ENCODE peak calls at places on chromosomes 11 and 22, in four cellular contexts. W is AG09309, Z is spleen, S is IMR-90. E is an unnamed sample.

GRCh38 chr11:30360741-30361140 is 37.8 kb downstream of the ARL14EP start:
- DNase-seq in W (no peak), Z (no peak), S (no peak), E (no peak)

GRCh38 chr11:123145661-123146060 is 49.4 kb downstream of the CLMP start:
- DNase-seq in W (no peak), Z (no peak), S (no peak), E (peak; percentile 59)

GRCh38 chr22:25232301-25232700 is 12.9 kb downstream of the CRYBB2 start:
- DNase-seq in W (no peak), Z (no peak), S (peak; percentile 17), E (peak; percentile 4)

GRCh38 chr22:47597041-47597440 is 834.6 kb downstream of the TBC1D22A start:
- DNase-seq in W (no peak), Z (no peak), S (no peak), E (no peak)

GRCh38 chr11:76888989-76889388 is 28.3 kb downstream of the ACER3 start:
- DNase-seq in W (no peak), Z (no peak), S (peak; percentile 68), E (peak; percentile 57)

GRCh38 chr11:32494629-32495028 is 59.3 kb upstream of the WT1 start:
- DNase-seq in W (no peak), Z (no peak), S (no peak), E (no peak)

GRCh38 chr11:100612766-100613165 is 74.3 kb upstream of the ARHGAP42 start:
- DNase-seq in W (no peak), Z (no peak), S (no peak), E (no peak)

GRCh38 chr11:124152770-124153407 is 30.3 kb upstream of the OR10D3 start:
- DNase-seq in W (no peak), Z (no peak), S (no peak), E (no peak)

GRCh38 chr22:39214383-39215069 is 30.3 kb downstream of the PDGFB start:
- DNase-seq in W (no peak), Z (peak; percentile 34), S (peak; percentile 36), E (no peak)

GRCh38 chr11:95549276-95549675 is 240.3 kb downstream of the FAM76B start:
- DNase-seq in W (no peak), Z (no peak), S (no peak), E (no peak)

GRCh38 chr11:13249992-13250391 is 27.6 kb upstream of the BMAL1 start:
- DNase-seq in W (no peak), Z (no peak), S (no peak), E (no peak)

GRCh38 chr11:23079382-23079813 is 219.1 kb upstream of the CCDC179 start:
- DNase-seq in W (no peak), Z (no peak), S (peak; percentile 82), E (peak; percentile 13)

GRCh38 chr11:128518493-128519207 is 68.7 kb downstream of the ETS1 start:
- DNase-seq in W (no peak), Z (no peak), S (no peak), E (peak; percentile 43)

GRCh38 chr11:128520886-128521696 is 66.3 kb downstream of the ETS1 start:
- DNase-seq in W (no peak), Z (peak; percentile 81), S (no peak), E (peak; percentile 42)

GRCh38 chr11:128521697-128522062 is 65.7 kb downstream of the ETS1 start:
- DNase-seq in W (no peak), Z (peak; percentile 87), S (no peak), E (no peak)

GRCh38 chr11:128519353-128519752 is 68.0 kb downstream of the ETS1 start:
- DNase-seq in W (no peak), Z (no peak), S (no peak), E (no peak)

GRCh38 chr11:128520206-128520885 is 67.0 kb downstream of the ETS1 start:
- DNase-seq in W (no peak), Z (no peak), S (no peak), E (peak; percentile 55)
- TF ChIP-seq CTCF in W (no peak), Z (no peak), S (no peak), E (peak; percentile 6)

GRCh38 chr22:48722661-48723060 is 1105.0 kb downstream of the BRD1 start:
- DNase-seq in W (no peak), Z (peak; percentile 62), S (no peak), E (no peak)
- TF ChIP-seq CTCF in W (no peak), Z (no peak), S (no peak), E (no peak)

GRCh38 chr22:22943521-22944267 is 56.1 kb downstream of the IGLL5 start:
- DNase-seq in W (no peak), Z (no peak), S (no peak), E (no peak)
- TF ChIP-seq CTCF in W (no peak), Z (no peak), S (no peak), E (no peak)

DNA sequence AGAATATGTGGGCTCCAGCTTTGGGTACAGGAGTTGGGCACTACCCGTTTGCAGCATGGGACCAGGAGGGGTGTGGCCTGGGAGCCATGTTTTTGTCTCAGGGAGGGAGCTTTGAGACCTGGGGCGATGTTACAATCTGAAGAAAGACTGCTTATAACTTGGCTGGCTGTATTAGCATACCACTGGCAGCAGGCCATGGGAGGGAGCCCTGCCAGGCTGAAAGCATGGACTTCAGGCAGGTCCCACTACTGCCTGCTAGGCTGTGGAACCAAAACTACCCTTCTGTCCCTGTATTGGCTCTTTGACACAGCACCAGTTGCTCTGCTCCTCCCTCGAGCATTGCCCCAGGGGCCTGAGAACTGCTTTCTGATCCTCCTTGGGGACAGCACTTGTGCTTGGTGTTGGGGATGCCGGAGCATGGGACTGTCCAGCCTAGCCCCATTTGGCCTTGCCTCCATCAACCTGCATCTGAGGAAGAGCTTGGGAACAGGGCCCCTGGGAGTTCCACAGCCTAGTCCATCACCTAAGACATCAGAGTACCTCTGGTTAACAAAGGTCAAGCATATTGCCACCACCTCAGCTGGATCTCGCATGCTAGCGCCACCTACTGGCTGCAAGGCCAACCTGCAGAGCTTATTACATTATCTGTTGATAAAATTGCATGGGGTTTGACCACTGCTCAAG is 217.4 kb downstream of the SBF2 start:
- DNase-seq in W (no peak), Z (no peak), S (peak; percentile 63), E (peak; percentile 20)
- TF ChIP-seq CTCF in W (peak; percentile 60), Z (peak; percentile 31), S (peak; percentile 44), E (peak; percentile 63)

E was measured in fibroblast of villous mesenchyme.